ENCODE peak calls at places on chromosomes 4 and X, in five cellular contexts. J, O, P, Z and G are unnamed samples.

GRCh38 chr4:166290426-166290825 is 417.4 kb downstream of the TLL1 start:
- DNase-seq in J (no peak), O (no peak), P (no peak), Z (no peak), G (no peak)

GRCh38 chr4:163991268-163991667 is 496.8 kb downstream of the TMA16 start:
- DNase-seq in J (no peak), O (no peak), P (no peak), Z (peak; percentile 38), G (no peak)

GRCh38 chr4:179415842-179416223 is 1973.6 kb upstream of the AGA start:
- DNase-seq in J (no peak), O (no peak), P (no peak), Z (no peak), G (no peak)

GRCh38 chr4:5753366-5753765 is 42.4 kb downstream of the EVC start:
- DNase-seq in J (no peak), O (no peak), P (no peak), Z (no peak), G (no peak)

GRCh38 chr4:6576512-6576911 is 1.5 kb downstream of the MAN2B2 start:
- DNase-seq in J (no peak), O (no peak), P (no peak), Z (no peak), G (no peak)

GRCh38 chr4:184473515-184474260 is 662 bp downstream of the IRF2 start:
- DNase-seq in J (no peak), O (peak; percentile 47), P (no peak), Z (no peak), G (no peak)

GRCh38 chr4:19285146-19285545 is 966.6 kb upstream of the SLIT2 start:
- DNase-seq in J (no peak), O (no peak), P (no peak), Z (no peak), G (no peak)

GRCh38 chr4:131613824-131614216 is 1535.3 kb upstream of the PCDH10 start:
- DNase-seq in J (no peak), O (no peak), P (no peak), Z (no peak), G (no peak)

GRCh38 chrX:68876731-68877130 is 47.9 kb downstream of the EFNB1 start:
- DNase-seq in J (no peak), O (no peak), P (no peak), Z (no peak), G (no peak)

GRCh38 chr4:100838286-100838685 is 320.5 kb upstream of the EMCN start:
- DNase-seq in J (no peak), O (no peak), P (no peak), Z (no peak), G (no peak)

GRCh38 chr4:113435893-113436292 is 325.6 kb downstream of the CAMK2D start:
- DNase-seq in J (no peak), O (peak; percentile 91), P (no peak), Z (peak; percentile 45), G (no peak)

GRCh38 chr4:54568184-54568583 is 89.6 kb upstream of the KIT start:
- DNase-seq in J (no peak), O (peak; percentile 49), P (no peak), Z (no peak), G (no peak)

GRCh38 chr4:135319685-135320084 is 1118.1 kb upstream of the PABPC4L start:
- DNase-seq in J (no peak), O (no peak), P (no peak), Z (no peak), G (no peak)

GRCh38 chrX:34629572-34629971 is 27.5 kb downstream of the TMEM47 start:
- DNase-seq in J (no peak), O (peak; percentile 33), P (no peak), Z (no peak), G (no peak)

GRCh38 chrX:123267220-123267619 is 83.1 kb downstream of the GRIA3 start:
- DNase-seq in J (no peak), O (peak; percentile 0), P (no peak), Z (no peak), G (no peak)

GRCh38 chr4:62408467-62408866 is 1208.3 kb downstream of the ADGRL3 start:
- DNase-seq in J (no peak), O (no peak), P (no peak), Z (peak; percentile 17), G (no peak)

GRCh38 chr4:165765053-165765452 is 108.0 kb upstream of the TLL1 start:
- DNase-seq in J (no peak), O (no peak), P (no peak), Z (no peak), G (no peak)

GRCh38 chr4:109631709-109632108 is 71.5 kb downstream of the CASP6 start:
- DNase-seq in J (no peak), O (peak; percentile 48), P (no peak), Z (no peak), G (no peak)

GRCh38 chr4:3257125-3257690 is 8.2 kb downstream of the MSANTD1 start:
- DNase-seq in J (no peak), O (no peak), P (no peak), Z (no peak), G (no peak)

GRCh38 chr4:8500966-8501365 is 60.4 kb downstream of the TRMT44 start:
- DNase-seq in J (no peak), O (no peak), P (no peak), Z (no peak), G (no peak)

GRCh38 chr4:23888421-23889319 is 1.2 kb downstream of the PPARGC1A start:
- DNase-seq in J (no peak), O (peak; percentile 71), P (no peak), Z (peak; percentile 45), G (no peak)

GRCh38 chrX:101347859-101348451 is 587 bp downstream of the TIMM8A start:
- DNase-seq in J (no peak), O (peak; percentile 39), P (no peak), Z (no peak), G (no peak)

GRCh38 chrX:38816158-38816557 is 14.9 kb downstream of the MID1IP1 start:
- DNase-seq in J (no peak), O (no peak), P (no peak), Z (no peak), G (no peak)

GRCh38 chr4:84418032-84418709 is 80.9 kb downstream of the NKX6-1 start:
- DNase-seq in J (no peak), O (no peak), P (no peak), Z (no peak), G (no peak)

GRCh38 chrX:13689519-13690211 is 737 bp downstream of the RAB9A start:
- DNase-seq in J (no peak), O (peak; percentile 27), P (no peak), Z (peak; percentile 38), G (no peak)

GRCh38 chr4:74283614-74284013 is 24.7 kb upstream of the EPGN start:
- DNase-seq in J (no peak), O (peak; percentile 25), P (no peak), Z (no peak), G (no peak)

GRCh38 chr4:156962551-156962974 is 9.0 kb downstream of the PDGFC start:
- DNase-seq in J (no peak), O (peak; percentile 54), P (no peak), Z (no peak), G (no peak)

GRCh38 chrX:338836-339400 is 20.3 kb upstream of the GTPBP6 start:
- DNase-seq in J (no peak), O (no peak), P (no peak), Z (no peak), G (no peak)

GRCh38 chr4:151721466-151721865 is 39.3 kb downstream of the GATB start:
- DNase-seq in J (no peak), O (no peak), P (no peak), Z (no peak), G (no peak)

GRCh38 chrX:134551365-134552095 is 91.6 kb downstream of the HPRT1 start:
- DNase-seq in J (no peak), O (peak; percentile 56), P (no peak), Z (no peak), G (no peak)

GRCh38 chr4:168832746-168833575 is 177.1 kb downstream of the CBR4 start:
- DNase-seq in J (no peak), O (no peak), P (no peak), Z (no peak), G (no peak)

GRCh38 chr4:1644906-1645657 is 39.0 kb downstream of the FAM53A start:
- DNase-seq in J (no peak), O (peak; percentile 75), P (no peak), Z (peak; percentile 94), G (no peak)

GRCh38 chrX:65582450-65583082 is 48.0 kb upstream of the LAS1L start:
- DNase-seq in J (no peak), O (no peak), P (no peak), Z (no peak), G (no peak)